ENCODE peak calls at places on chromosomes 4 and X, in ten cellular contexts. H is MM.1S, J is GM12865, N is heart right ventricle, T is GM23338, I is H9, B is fibroblast of lung, V is AG09309, R is WTC11, S is AG10803. E is an unnamed sample.

GRCh38 chr4:141169391-141169790 is 36.1 kb upstream of the RNF150 start:
- DNase-seq in H (no peak), J (no peak), N (no peak), T (no peak), I (no peak), B (no peak), V (no peak), R (no peak), S (no peak), E (no peak)

GRCh38 chr4:115090483-115091075 is 22.8 kb downstream of the NDST4 start:
- DNase-seq in H (peak; percentile 64), J (peak; percentile 38), N (no peak), T (peak; percentile 82), I (no peak), B (peak; percentile 7), V (no peak), R (no peak), S (peak; percentile 11), E (peak; percentile 14)

GRCh38 chr4:77994194-77994721 is 62.9 kb upstream of the FRAS1 start:
- DNase-seq in H (peak; percentile 73), J (peak; percentile 35), N (peak; percentile 11), T (peak; percentile 96), I (peak; percentile 78), B (peak; percentile 67), V (peak; percentile 13), R (peak; percentile 56), S (peak; percentile 66), E (peak; percentile 41)

GRCh38 chr4:8665406-8666360 is 73.1 kb downstream of the CPZ start:
- DNase-seq in H (no peak), J (no peak), N (no peak), T (no peak), I (no peak), B (peak; percentile 1), V (no peak), R (no peak), S (no peak), E (no peak)

GRCh38 chrX:38891641-38892413 is 90.6 kb downstream of the MID1IP1 start:
- DNase-seq in H (no peak), J (peak; percentile 70), N (no peak), T (no peak), I (no peak), B (peak; percentile 51), V (no peak), R (no peak), S (peak; percentile 15), E (peak; percentile 33)

GRCh38 chr4:88870428-88870827 is 172.8 kb upstream of the NAP1L5 start:
- DNase-seq in H (no peak), J (no peak), N (no peak), T (no peak), I (no peak), B (no peak), V (no peak), R (no peak), S (no peak), E (no peak)

GRCh38 chr4:10063544-10064300 is 42.4 kb upstream of the SLC2A9 start:
- DNase-seq in H (no peak), J (no peak), N (peak; percentile 66), T (peak; percentile 65), I (peak; percentile 82), B (peak; percentile 75), V (peak; percentile 45), R (peak; percentile 48), S (peak; percentile 85), E (no peak)

GRCh38 chr4:1534876-1535526 is 128.8 kb upstream of the NKX1-1 start:
- DNase-seq in H (no peak), J (no peak), N (no peak), T (no peak), I (no peak), B (no peak), V (no peak), R (no peak), S (no peak), E (no peak)

GRCh38 chrX:14630724-14631123 is 101.4 kb downstream of the GLRA2 start:
- DNase-seq in H (no peak), J (no peak), N (no peak), T (peak; percentile 16), I (no peak), B (no peak), V (no peak), R (peak; percentile 14), S (peak; percentile 15), E (no peak)

GRCh38 chr4:168434993-168435392 is 45.3 kb downstream of the DDX60L start:
- DNase-seq in H (no peak), J (no peak), N (no peak), T (no peak), I (no peak), B (no peak), V (no peak), R (no peak), S (no peak), E (no peak)
- TF ChIP-seq CTCF in H (no peak), J (no peak), N (no peak), T (no peak), I (no peak), B (no peak), V (no peak), R (no peak), S (no peak), E (no peak)

DNA sequence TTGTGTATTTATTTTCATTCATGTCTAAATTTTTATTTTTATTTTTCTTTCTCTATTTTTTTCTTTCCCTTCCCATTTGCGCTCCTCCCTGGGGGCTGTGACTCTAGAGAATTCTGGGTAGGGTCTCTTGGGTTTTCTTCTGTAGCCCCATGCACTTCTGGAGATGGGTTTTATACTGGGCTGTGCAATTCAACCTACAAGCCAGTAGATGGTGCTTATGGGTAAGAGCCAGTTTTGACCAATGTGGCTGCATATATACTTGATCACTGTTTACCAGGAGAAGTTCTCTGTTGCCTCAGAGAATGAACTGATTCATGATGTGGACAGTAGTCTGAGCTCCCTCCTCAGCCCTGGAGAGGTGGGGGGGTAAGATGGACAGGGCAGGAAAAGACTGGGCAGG is 614.6 kb downstream of the PCDH19 start:
- DNase-seq in H (peak; percentile 18), J (no peak), N (no peak), T (no peak), I (no peak), B (no peak), V (no peak), R (no peak), S (no peak), E (no peak)
- TF ChIP-seq CTCF in H (peak; percentile 28), J (no peak), N (no peak), T (peak; percentile 25), I (peak; percentile 46), B (no peak), V (peak; percentile 19), R (no peak), S (no peak), E (peak; percentile 39)

DNA sequence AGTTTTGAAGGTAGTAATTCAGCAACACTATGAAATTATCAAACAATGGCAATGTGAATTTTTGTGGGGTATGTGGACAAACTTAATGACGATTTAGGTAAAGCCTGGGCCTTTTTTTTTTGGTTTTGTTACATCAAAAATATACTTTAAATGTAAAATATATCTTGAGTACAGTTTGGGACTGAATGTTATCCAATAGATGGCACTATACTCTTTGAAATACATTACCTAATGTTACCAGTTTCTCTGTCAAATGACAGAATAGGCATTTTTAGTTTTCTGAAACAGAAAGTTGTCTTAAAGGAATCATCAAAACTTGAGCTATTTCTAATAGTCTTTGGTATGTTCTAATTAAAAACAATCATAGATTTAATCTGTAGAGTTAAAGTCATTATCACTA is 1651.9 kb downstream of the C4orf33 start:
- DNase-seq in H (peak; percentile 63), J (no peak), N (no peak), T (peak; percentile 35), I (no peak), B (peak; percentile 1), V (no peak), R (no peak), S (no peak), E (peak; percentile 4)
- TF ChIP-seq CTCF in H (peak; percentile 52), J (peak; percentile 0), N (no peak), T (no peak), I (peak; percentile 66), B (no peak), V (no peak), R (peak; percentile 24), S (no peak), E (no peak)

GRCh38 chr4:27702710-27703431 is 842.2 kb downstream of the STIM2 start:
- DNase-seq in H (peak; percentile 37), J (peak; percentile 40), N (no peak), T (peak; percentile 69), I (peak; percentile 36), B (peak; percentile 9), V (no peak), R (peak; percentile 38), S (no peak), E (peak; percentile 20)
- TF ChIP-seq CTCF in H (peak; percentile 58), J (peak; percentile 33), N (no peak), T (peak; percentile 78), I (peak; percentile 68), B (peak; percentile 42), V (peak; percentile 36), R (peak; percentile 30), S (no peak), E (peak; percentile 39)

GRCh38 chr4:189162073-189162789 is 778.4 kb upstream of the FRG1 start:
- DNase-seq in H (no peak), J (no peak), N (no peak), T (peak; percentile 75), I (peak; percentile 57), B (no peak), V (no peak), R (peak; percentile 32), S (no peak), E (no peak)

DNA sequence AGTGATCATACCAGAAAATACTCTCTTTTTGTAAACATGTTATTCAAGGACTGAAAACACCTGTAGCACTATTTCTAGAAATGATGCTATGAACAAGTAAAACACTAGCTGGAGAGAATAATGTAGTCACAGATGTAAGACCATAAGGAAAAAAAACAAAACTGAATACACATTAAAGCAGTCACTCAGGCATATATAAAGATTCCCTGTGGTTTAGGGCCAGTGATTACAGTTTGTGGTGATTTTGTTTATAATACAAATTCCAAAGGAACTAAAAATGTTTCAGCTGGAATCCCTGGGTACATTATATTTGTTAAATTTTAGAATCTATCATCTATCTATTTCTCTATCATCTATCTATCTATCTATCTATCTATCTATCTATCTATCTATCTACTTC is 777.8 kb upstream of the FRG1 start:
- DNase-seq in H (no peak), J (no peak), N (no peak), T (no peak), I (no peak), B (no peak), V (no peak), R (no peak), S (no peak), E (no peak)
- TF ChIP-seq CTCF in H (no peak), J (no peak), N (no peak), T (no peak), I (no peak), B (no peak), V (no peak), R (no peak), S (no peak), E (no peak)

DNA sequence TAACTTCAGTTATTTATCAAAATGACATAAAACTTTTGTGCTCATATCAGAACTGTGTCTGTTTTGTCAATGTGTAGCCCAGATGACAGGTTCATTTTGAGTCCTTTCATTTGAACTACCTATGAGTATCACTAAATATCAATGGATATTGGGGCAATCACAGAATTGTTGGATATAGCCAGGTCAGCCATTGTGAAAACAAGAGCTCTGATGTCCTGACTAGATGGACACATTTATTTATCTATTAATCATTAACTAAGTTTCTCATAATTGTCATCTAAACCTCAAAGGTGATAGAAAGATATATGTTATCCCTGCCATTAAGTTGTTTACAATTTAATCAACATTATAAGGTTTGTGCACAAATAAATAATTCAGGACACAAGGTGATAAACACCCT is 638.3 kb upstream of the GRIA3 start:
- DNase-seq in H (no peak), J (no peak), N (no peak), T (no peak), I (no peak), B (no peak), V (no peak), R (no peak), S (no peak), E (no peak)
- TF ChIP-seq CTCF in H (no peak), J (no peak), N (no peak), T (no peak), I (no peak), B (no peak), V (no peak), R (no peak), S (no peak), E (no peak)

E was measured in GM13977.